ENCODE peak calls at places on chromosomes 3 and 15, in four cellular contexts. S is amniotic epithelial cell; D is activated effector memory CD4-positive, alpha-beta T cell treated with anti-CD3 and anti-CD28 coated beads, Interleukin-2, amount 50 U/mL, for 16 hours; V is M059J. P is an unnamed sample.

GRCh38 chr15:62417444-62417843 is 252.4 kb upstream of the C2CD4B start:
- DNase-seq in S (peak; percentile 11), D (no peak), V (no peak), P (peak; percentile 10)

GRCh38 chr15:36370735-36371115 is 208.7 kb upstream of the CDIN1 start:
- DNase-seq in S (peak; percentile 63), D (no peak), V (peak; percentile 81), P (peak; percentile 80)

GRCh38 chr3:187522293-187522692 is 147.9 kb downstream of the SST start:
- DNase-seq in S (peak; percentile 23), D (no peak), V (no peak), P (no peak)

GRCh38 chr3:108036984-108037741 is 53.7 kb downstream of the CD47 start:
- DNase-seq in S (peak; percentile 23), D (no peak), V (peak; percentile 47), P (no peak)

GRCh38 chr15:87735536-87735935 is 521.0 kb downstream of the NTRK3 start:
- DNase-seq in S (no peak), D (no peak), V (no peak), P (no peak)

GRCh38 chr3:147159141-147159540 is 247.2 kb downstream of the ZIC4 start:
- DNase-seq in S (no peak), D (no peak), V (no peak), P (no peak)

GRCh38 chr3:52247455-52248164 is 2.1 kb downstream of the PPM1M start:
- DNase-seq in S (no peak), D (peak; percentile 62), V (no peak), P (no peak)

GRCh38 chr3:128335621-128336296 is 130.9 kb downstream of the DNAJB8 start:
- DNase-seq in S (no peak), D (peak; percentile 37), V (no peak), P (no peak)

GRCh38 chr3:196638922-196639516 is 475 bp upstream of the NRROS start:
- DNase-seq in S (no peak), D (no peak), V (no peak), P (no peak)

GRCh38 chr3:100366424-100366823 is 31.9 kb downstream of the NIT2 start:
- DNase-seq in S (no peak), D (no peak), V (no peak), P (no peak)

GRCh38 chr15:81087121-81087520 is 46.9 kb upstream of the CFAP161 start:
- DNase-seq in S (peak; percentile 7), D (no peak), V (no peak), P (no peak)

GRCh38 chr3:17602126-17602525 is 140.3 kb downstream of the TBC1D5 start:
- DNase-seq in S (peak; percentile 18), D (no peak), V (peak; percentile 71), P (peak; percentile 30)

GRCh38 chr3:163368168-163368567 is 1710.1 kb downstream of the SI start:
- DNase-seq in S (peak; percentile 29), D (no peak), V (no peak), P (peak; percentile 68)

GRCh38 chr15:39752991-39753390 is 29.6 kb downstream of the FSIP1 start:
- DNase-seq in S (no peak), D (no peak), V (no peak), P (no peak)

GRCh38 chr15:50182233-50183013 is 427 bp downstream of the SLC27A2 start:
- DNase-seq in S (peak; percentile 21), D (peak; percentile 72), V (peak; percentile 36), P (no peak)

GRCh38 chr3:72011495-72011894 is 226.5 kb upstream of the PROK2 start:
- DNase-seq in S (peak; percentile 72), D (no peak), V (peak; percentile 38), P (peak; percentile 16)

GRCh38 chr3:64240445-64240844 is 15.2 kb upstream of the PRICKLE2 start:
- DNase-seq in S (no peak), D (no peak), V (no peak), P (no peak)

GRCh38 chr15:38176155-38176554 is 76.5 kb upstream of the SPRED1 start:
- DNase-seq in S (peak; percentile 92), D (no peak), V (peak; percentile 48), P (peak; percentile 74)

P was measured in HT1080.